ENCODE peak calls at places on chromosomes 5 and 9, in four cellular contexts. S is A549, A is heart left ventricle, T is transverse colon. U is an unnamed sample.

GRCh38 chr5:34897646-34898045 is 17.7 kb downstream of the RAD1 start:
- DNase-seq in T (no peak), A (no peak), S (no peak), U (no peak)

GRCh38 chr9:74122661-74123060 is 374.5 kb upstream of the RORB start:
- DNase-seq in T (no peak), A (no peak), S (no peak), U (no peak)

GRCh38 chr5:31476607-31477200 is 55.2 kb downstream of the DROSHA start:
- DNase-seq in A (no peak), S (no peak), T (no peak), U (no peak)

GRCh38 chr5:172150514-172151425 is 37.3 kb downstream of the STK10 start:
- DNase-seq in S (no peak), A (peak), T (peak), U (no peak)

GRCh38 chr9:20330688-20331087 is 291.6 kb downstream of the MLLT3 start:
- DNase-seq in S (no peak), T (no peak), A (no peak), U (no peak)

GRCh38 chr5:94693043-94693822 is 74.8 kb downstream of the SLF1 start:
- DNase-seq in A (no peak), S (no peak), T (no peak), U (no peak)

GRCh38 chr5:57735754-57736153 is 253.1 kb upstream of the ACTBL2 start:
- DNase-seq in S (peak), A (no peak), T (no peak), U (peak)

GRCh38 chr9:98764351-98764750 is 32.0 kb downstream of the ANKS6 start:
- DNase-seq in T (no peak), S (no peak), A (no peak), U (no peak)

GRCh38 chr5:90434116-90434714 is 24.7 kb upstream of the CETN3 start:
- DNase-seq in S (no peak), A (peak), T (peak), U (no peak)

GRCh38 chr5:16936150-16937022 is at the start of gene MYO10:
- DNase-seq in S (peak), T (peak), A (peak), U (peak)

GRCh38 chr9:35135988-35136387 is 20.3 kb upstream of the ATOSB start:
- DNase-seq in S (no peak), T (no peak), A (no peak), U (no peak)

GRCh38 chr5:145764325-145764724 is 70.8 kb downstream of the PRELID2 start:
- DNase-seq in T (no peak), S (no peak), A (no peak), U (no peak)

GRCh38 chr5:124745367-124746251 is 830 bp downstream of the ZNF608 start:
- DNase-seq in T (no peak), A (no peak), S (no peak), U (no peak)

GRCh38 chr9:136978073-136978864 is 965 bp downstream of the PTGDS start:
- DNase-seq in S (peak), A (peak), T (peak), U (peak)

GRCh38 chr5:123997354-123998215 is 485.6 kb downstream of the CSNK1G3 start:
- DNase-seq in T (no peak), A (no peak), S (no peak), U (no peak)

GRCh38 chr9:6068983-6069382 is 53.6 kb upstream of the RANBP6 start:
- DNase-seq in T (no peak), A (no peak), S (no peak), U (no peak)

GRCh38 chr5:82833277-82833676 is 243.9 kb downstream of the TMEM167A start:
- DNase-seq in T (no peak), A (no peak), S (no peak), U (no peak)

GRCh38 chr5:41524174-41524573 is 13.8 kb upstream of the PLCXD3 start:
- DNase-seq in T (no peak), S (no peak), A (no peak), U (no peak)

GRCh38 chr5:134524219-134524825 is 1.1 kb upstream of the JADE2 start:
- DNase-seq in S (peak), A (peak), T (peak), U (peak)

GRCh38 chr9:108675708-108676107 is 180.1 kb downstream of the ACTL7B start:
- DNase-seq in S (no peak), A (no peak), T (no peak), U (no peak)

GRCh38 chr5:141403387-141403786 is 809 bp downstream of the PCDHGA9 start:
- DNase-seq in A (no peak), T (no peak), S (no peak), U (no peak)

GRCh38 chr5:13278148-13278547 is 666.3 kb downstream of the DNAH5 start:
- DNase-seq in A (no peak), T (no peak), S (no peak), U (no peak)

GRCh38 chr9:88218721-88219120 is 80.4 kb upstream of the SPATA31C2 start:
- DNase-seq in S (no peak), A (no peak), T (no peak), U (no peak)

GRCh38 chr5:124908603-124909451 is 162.4 kb upstream of the ZNF608 start:
- DNase-seq in S (no peak), T (no peak), A (no peak), U (no peak)

GRCh38 chr5:120405923-120406322 is 58.2 kb upstream of the PRR16 start:
- DNase-seq in S (no peak), A (no peak), T (no peak), U (no peak)

GRCh38 chr5:143019157-143019556 is 249.0 kb downstream of the ARHGAP26 start:
- DNase-seq in T (no peak), S (no peak), A (no peak), U (no peak)
- TF ChIP-seq POLR2A in T (no peak), S (no peak), A (no peak), U (no peak)

GRCh38 chr9:91056917-91057316 is 255.3 kb downstream of the SYK start:
- DNase-seq in T (no peak), S (no peak), A (no peak), U (no peak)

GRCh38 chr9:91063471-91063870 is 261.9 kb downstream of the SYK start:
- DNase-seq in T (no peak), S (no peak), A (no peak), U (no peak)

GRCh38 chr9:91059713-91060112 is 258.1 kb downstream of the SYK start:
- DNase-seq in S (no peak), A (no peak), T (no peak), U (no peak)

GRCh38 chr9:91062281-91062680 is 260.7 kb downstream of the SYK start:
- DNase-seq in A (no peak), S (no peak), T (no peak), U (no peak)

DNA sequence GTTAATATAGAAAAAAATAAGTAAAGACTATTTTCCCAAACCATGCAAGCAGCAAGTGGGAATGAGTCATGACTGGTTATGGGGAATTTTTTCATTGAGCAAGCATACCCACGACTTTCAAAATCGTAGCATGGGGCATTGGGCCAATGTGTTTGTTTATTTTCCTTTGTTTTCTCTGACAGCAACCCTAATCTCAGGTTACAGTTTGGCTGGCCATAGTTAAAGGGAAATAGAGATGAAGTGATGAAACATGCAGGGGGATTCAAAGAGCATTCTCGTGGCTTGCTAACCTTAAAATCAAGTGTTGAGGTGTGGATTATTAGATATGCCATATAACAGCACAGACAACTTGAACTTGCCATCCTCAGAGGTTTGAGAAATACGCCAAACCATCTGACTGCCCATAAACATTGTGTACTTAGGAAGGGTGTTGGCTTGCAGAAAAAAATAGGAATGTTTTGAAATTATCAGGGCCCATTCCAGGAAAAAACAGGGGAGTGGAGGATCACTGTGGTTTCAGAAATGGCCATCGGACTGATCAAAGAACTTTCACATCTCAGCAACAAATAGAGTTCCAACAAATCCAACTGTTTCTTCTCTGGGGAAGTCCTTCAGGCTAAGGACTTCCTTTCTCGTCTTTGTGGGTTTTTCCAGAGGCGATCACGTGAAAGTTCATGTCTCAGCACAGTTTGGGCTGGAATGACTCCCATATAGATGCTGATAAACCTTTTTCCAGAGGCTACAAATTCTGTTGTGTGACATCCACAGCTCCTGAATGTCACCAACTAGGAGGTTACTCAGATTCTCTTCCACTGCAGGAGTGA is 259.1 kb downstream of the SYK start:
- DNase-seq in A (no peak), T (peak), S (peak), U (peak)
- TF ChIP-seq POLR2A in A (no peak), T (no peak), S (no peak), U (no peak)

DNA sequence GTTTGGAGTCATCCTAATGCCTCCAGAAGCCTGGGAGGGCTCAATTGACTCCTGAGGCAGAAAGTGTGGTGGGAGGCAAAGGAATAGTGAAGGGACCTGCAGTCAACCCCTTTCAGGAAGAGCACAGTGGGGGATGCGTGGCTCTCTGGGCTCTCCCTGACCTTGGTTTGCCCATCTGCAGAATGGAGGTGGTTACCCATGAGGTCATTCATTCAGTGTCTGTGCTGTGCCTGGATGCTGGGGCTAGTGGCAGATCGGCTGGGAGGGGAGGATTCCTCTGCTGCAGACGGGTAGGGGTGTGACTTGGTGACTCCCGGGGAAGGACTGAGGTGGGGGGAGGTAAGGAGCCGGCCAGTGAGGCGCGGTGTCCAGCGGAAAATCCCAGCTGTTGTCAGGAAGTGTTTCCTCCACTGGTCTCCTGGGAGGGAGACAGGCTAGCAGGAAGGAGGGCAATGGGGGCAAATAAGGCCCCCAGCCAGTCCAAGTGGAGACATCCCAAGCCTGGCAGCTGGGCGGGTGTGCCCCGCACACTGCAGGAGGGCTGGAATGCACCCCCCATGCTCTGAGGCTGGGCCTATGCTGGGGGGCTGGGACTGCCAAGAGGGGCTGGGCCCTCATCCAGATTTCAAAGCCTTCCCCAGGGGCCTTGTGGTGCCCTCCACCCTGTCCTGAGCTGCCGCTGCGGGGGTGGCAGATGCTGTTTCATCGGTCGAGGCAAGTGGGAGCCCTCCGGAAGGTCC is 10.9 kb downstream of the CXXC5 start:
- DNase-seq in S (no peak), T (no peak), A (peak), U (peak)
- TF ChIP-seq POLR2A in S (no peak), T (no peak), A (no peak), U (peak)

DNA sequence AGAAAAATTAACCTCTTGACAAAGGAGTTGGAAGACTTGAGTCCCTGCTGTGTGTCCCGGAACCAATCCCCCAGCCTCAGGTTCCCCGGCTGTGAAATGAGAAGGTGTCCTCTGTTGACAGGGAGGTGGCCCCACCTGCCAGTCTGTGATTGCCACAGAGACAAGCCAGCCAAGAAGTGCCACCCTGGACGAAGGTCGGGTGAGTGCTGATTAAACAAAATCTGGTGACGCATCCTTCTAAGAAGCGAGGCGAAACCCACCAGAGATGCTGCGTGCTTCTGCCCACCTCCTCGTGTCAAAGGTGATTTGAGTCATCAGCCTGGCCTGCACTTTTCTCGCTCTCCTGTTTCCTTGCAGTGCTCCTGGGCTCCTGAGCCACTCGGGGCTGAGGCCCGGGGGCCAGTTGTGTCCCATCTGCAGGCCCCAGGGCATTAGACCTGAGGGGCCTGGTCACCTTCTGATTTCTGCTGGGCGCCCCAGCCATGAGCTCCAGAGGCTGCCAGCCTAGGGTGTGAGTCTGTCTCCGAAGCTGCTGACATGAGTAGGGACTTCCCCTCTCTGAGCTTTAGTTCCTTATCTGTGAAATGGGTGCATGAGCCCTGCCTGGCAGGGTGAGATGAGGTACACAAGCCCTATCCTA is 28.7 kb downstream of the NEK6 start:
- DNase-seq in T (peak), A (no peak), S (peak), U (peak)
- TF ChIP-seq POLR2A in T (no peak), A (no peak), S (no peak), U (no peak)

GRCh38 chr9:15510789-15511575 is at the start of gene PSIP1:
- DNase-seq in T (peak), A (peak), S (peak), U (peak)
- TF ChIP-seq POLR2A in T (peak), A (no peak), S (peak), U (peak)

DNA sequence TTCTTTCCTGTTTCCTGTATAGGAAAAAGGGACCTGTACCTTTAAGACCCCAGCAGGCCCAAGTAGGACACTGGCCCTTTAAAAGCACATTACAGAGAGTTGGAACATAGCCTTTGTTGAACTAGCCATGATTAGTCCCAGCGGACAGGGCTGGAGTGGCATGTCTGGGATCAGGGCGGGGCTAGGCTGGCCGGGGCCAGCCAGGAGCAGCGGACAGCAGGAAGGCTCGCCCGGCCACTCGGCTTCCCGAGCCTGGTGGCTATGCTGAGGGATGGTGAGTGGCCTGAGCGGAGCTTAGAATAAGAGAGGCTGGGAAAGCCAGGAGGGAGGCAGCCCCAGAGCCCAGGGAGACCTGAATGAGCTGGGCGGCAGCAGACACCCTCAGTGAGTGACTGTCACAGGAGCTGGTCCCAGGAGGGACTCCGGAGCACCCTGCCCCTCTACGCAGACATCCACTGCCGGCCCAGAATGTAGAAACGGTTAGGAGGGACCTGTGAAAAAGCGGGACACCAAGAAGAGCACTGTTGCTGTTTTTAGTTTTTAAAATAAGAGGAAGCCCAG is 92.1 kb downstream of the DAB2IP start:
- DNase-seq in T (peak), A (peak), S (peak), U (peak)
- TF ChIP-seq POLR2A in T (peak), A (no peak), S (peak), U (peak)

GRCh38 chr9:127608104-127608966 is 3.7 kb upstream of the STXBP1 start:
- DNase-seq in A (peak), S (peak), T (peak), U (peak)
- TF ChIP-seq POLR2A in A (no peak), S (peak), T (no peak), U (no peak)

DNA sequence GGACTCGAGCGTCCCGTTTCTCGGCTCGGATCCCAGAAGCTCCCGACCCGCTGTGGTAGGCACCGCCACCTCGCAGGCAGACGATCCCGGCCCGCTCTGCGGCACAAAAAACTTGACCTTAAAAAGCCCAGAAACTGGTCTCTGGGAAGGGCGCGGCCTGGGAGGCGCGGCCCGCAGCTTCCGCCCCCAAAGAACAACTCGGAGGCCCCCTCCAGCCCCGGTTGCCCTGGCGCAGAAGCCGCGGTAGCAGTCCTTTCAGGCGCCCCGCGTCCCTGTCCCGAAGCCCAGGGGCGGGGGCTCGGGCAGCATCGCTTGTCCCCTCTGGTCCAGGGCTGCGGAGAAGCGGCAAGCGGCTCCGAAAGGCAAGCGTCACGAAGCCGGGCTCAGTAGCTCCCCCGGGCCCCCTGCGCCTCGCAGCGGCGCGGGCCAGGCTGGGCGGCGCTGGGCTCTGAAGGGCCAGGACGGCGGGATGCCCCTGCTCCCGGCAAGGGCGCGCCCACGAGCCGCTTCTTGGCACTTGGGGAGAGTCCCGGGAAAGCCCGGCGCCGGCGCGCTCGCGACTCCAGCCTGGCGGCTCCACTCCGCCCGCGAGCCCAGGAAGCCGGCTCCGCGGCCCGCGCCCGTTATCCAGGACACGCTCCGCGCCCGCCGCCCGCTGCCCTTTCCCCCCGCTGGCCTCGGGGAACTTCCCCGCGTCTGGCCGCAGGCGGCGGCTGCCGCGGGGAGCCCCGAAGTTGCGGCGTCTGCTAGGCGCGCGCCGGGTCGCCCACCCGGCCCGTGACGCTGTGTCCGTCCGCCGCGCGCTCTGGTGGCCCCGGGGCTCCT is at the start of gene GCNT4:
- DNase-seq in A (peak), T (peak), S (peak), U (no peak)
- TF ChIP-seq POLR2A in A (no peak), T (no peak), S (peak), U (no peak)

DNA sequence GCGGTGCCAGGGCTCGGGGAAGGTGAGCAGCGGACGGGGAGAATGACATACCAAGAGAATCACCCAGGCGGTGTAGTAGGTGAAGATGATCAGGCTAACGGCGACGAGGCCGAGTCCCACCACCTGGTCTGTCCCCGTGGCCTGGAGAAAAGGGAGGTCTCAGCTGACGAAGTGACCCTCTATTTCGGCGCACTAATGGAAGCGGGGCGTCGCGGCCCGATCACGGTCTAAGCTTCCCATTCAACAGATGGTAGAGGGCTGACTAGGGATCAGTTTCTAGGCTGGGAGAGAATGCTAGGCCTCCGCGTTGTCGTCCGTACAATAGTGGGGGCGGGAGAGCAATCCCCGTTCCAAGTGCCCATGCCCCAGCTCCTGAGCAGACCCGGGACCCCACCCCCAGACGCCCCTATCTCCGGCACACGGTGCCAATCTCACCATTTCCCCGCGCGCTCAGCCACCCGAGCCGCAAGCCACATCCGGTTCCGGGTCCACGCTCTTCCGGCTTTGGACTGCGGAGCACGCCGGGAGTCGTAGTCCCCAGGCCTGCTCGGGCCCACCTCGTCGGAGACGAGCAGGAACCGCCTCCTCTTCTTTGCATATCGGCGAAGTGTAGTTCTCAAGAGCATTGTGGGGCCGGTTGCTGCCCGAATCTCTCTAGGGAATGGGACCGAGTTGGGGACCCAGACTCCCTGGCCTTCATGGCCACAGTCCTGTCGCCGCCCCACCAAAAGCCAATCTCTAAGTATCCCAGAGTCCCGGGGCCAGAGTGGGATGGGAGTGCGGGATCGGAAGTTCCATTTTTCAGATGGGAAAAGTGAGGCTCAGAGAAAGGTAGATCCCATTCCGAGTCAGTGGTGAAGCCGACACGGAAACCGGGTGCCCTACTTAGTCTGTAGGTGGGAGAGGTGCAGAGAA is at the start of gene DPM2:
- DNase-seq in S (peak), A (peak), T (peak), U (peak)
- TF ChIP-seq POLR2A in S (peak), A (no peak), T (peak), U (peak)